ENCODE peak calls at places on chromosomes 16 and 17, in six cellular contexts. U is HCT116, C is MM.1S, Q is GM23338, T is neural progenitor cell, X is PC-3. Z is an unnamed sample.
A peak's percentile ranks its signal among the peaks of the same experiment; 100 is the strongest.

GRCh38 chr17:60959696-60960095 is 282.0 kb downstream of the BCAS3 start:
- DNase-seq in Q (no peak), T (no peak), C (no peak), X (no peak), U (no peak), Z (no peak)

GRCh38 chr16:50270510-50271147 is 4.3 kb downstream of the ADCY7 start:
- DNase-seq in U (no peak), X (no peak), T (no peak), C (no peak), Q (no peak), Z (no peak)

GRCh38 chr17:56819030-56819429 is 14.7 kb downstream of the C17orf67 start:
- DNase-seq in Q (no peak), C (no peak), X (no peak), U (no peak), T (no peak), Z (no peak)

GRCh38 chr16:85563515-85564276 is 49.4 kb upstream of the GSE1 start:
- DNase-seq in C (no peak), Q (no peak), X (peak; percentile 4), U (no peak), T (no peak), Z (no peak)

GRCh38 chr17:66715745-66716156 is 119.2 kb upstream of the CACNG5 start:
- DNase-seq in Q (peak; percentile 93), T (peak; percentile 82), X (peak; percentile 92), U (peak; percentile 64), C (peak; percentile 69), Z (peak; percentile 76)

GRCh38 chr17:50946223-50946890 is 80.2 kb upstream of the TOB1 start:
- DNase-seq in X (no peak), Q (no peak), U (no peak), C (no peak), T (no peak), Z (no peak)

GRCh38 chr17:75535119-75535537 is 9.6 kb downstream of the LLGL2 start:
- DNase-seq in U (no peak), X (no peak), T (peak; percentile 31), Q (no peak), C (no peak), Z (no peak)

GRCh38 chr17:3573246-3574100 is 15.9 kb upstream of the TRPV3 start:
- DNase-seq in C (no peak), U (no peak), T (no peak), Q (no peak), X (no peak), Z (no peak)

GRCh38 chr16:30922420-30922959 is 882 bp upstream of the FBXL19 start:
- DNase-seq in T (peak; percentile 100), U (peak; percentile 98), X (peak; percentile 97), C (peak; percentile 99), Q (peak; percentile 100), Z (peak; percentile 100)

GRCh38 chr16:70676571-70677498 is 9.0 kb downstream of the MTSS2 start:
- DNase-seq in C (no peak), Q (no peak), X (no peak), T (no peak), U (no peak), Z (peak; percentile 51)

GRCh38 chr16:31072540-31073072 is 1.4 kb downstream of the ZNF668 start:
- DNase-seq in Q (peak; percentile 30), C (peak; percentile 35), U (no peak), T (peak; percentile 39), X (peak; percentile 48), Z (peak; percentile 72)

GRCh38 chr17:17048106-17048505 is 5.8 kb downstream of the MPRIP start:
- DNase-seq in X (no peak), U (no peak), T (no peak), Q (no peak), C (no peak), Z (no peak)

GRCh38 chr17:60557805-60558204 is 31.8 kb upstream of the APPBP2 start:
- DNase-seq in Q (peak; percentile 49), C (peak; percentile 23), T (no peak), U (no peak), X (no peak), Z (no peak)

GRCh38 chr17:41705271-41705991 is 6.7 kb upstream of the GAST start:
- DNase-seq in X (no peak), U (no peak), C (no peak), Q (peak; percentile 74), T (peak; percentile 63), Z (no peak)

GRCh38 chr16:23691483-23692189 is 12.9 kb downstream of the PLK1 start:
- DNase-seq in T (no peak), C (no peak), Q (peak; percentile 17), X (peak; percentile 38), U (no peak), Z (peak; percentile 24)

GRCh38 chr17:38705803-38706624 is 941 bp downstream of the MLLT6 start:
- DNase-seq in Q (peak; percentile 80), T (peak; percentile 62), C (peak; percentile 9), U (no peak), X (peak; percentile 24), Z (peak; percentile 59)

GRCh38 chr16:85573696-85574641 is 39.2 kb upstream of the GSE1 start:
- DNase-seq in C (no peak), Q (no peak), X (no peak), U (no peak), T (no peak), Z (peak; percentile 66)

GRCh38 chr17:2067559-2067958 is 12.7 kb downstream of the HIC1 start:
- DNase-seq in C (no peak), T (no peak), Q (no peak), X (no peak), U (no peak), Z (peak; percentile 68)

GRCh38 chr16:50281391-50282009 is 15.1 kb downstream of the ADCY7 start:
- DNase-seq in Q (no peak), C (no peak), T (no peak), X (no peak), U (no peak), Z (no peak)

GRCh38 chr16:19860146-19861030 is 24.3 kb downstream of the GPRC5B start:
- DNase-seq in X (peak; percentile 76), Q (peak; percentile 88), U (no peak), C (no peak), T (peak; percentile 56), Z (no peak)

GRCh38 chr17:17692353-17693252 is 11.3 kb downstream of the RAI1 start:
- DNase-seq in C (no peak), X (peak; percentile 31), Q (no peak), U (no peak), T (no peak), Z (no peak)

GRCh38 chr16:74691093-74691855 is 9.4 kb downstream of the MLKL start:
- DNase-seq in C (no peak), T (no peak), Q (no peak), U (no peak), X (no peak), Z (peak; percentile 44)

GRCh38 chr16:17556276-17557052 is 85.7 kb upstream of the XYLT1 start:
- DNase-seq in C (peak; percentile 34), Q (peak; percentile 77), X (peak; percentile 17), T (peak; percentile 57), U (peak; percentile 34), Z (peak; percentile 67)

DNA sequence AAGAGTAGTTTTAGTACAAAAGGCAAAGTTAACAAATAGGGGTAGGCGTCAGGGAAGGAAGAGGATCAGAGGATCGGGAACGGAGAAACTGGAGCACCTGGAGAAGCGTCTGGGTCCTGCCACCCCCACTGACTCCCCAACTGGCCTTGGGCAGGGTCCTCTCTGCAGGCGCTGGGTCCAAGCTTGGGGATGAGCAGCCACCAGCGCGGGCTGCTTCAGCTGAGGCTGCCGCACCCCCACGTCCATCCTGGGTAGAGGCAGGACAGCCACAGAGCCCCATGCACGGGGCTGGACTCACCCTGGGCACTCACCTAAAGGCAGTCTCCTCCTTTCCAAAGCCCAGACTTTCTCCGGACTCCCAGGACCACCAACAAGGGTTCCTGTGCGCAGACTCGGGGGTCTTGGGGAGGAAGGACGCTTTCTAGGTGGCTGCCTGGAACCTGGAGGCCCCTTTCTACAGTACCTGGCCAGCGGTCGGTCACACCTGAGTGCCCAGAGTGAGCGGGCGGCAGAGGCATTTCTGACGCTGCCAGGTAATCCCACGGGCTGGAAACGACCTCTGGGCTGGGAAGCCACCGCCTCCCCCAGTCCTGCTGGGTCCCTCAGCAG is 1.1 kb downstream of the HS3ST6 start:
- DNase-seq in X (no peak), T (peak; percentile 30), C (no peak), U (no peak), Q (no peak), Z (no peak)
- TF ChIP-seq EZH2 in X (no peak), T (no peak), C (peak; percentile 2), U (no peak), Q (no peak), Z (no peak)

GRCh38 chr17:9266031-9266680 is 244.8 kb downstream of the NTN1 start:
- DNase-seq in T (no peak), C (no peak), X (no peak), U (no peak), Q (no peak), Z (peak; percentile 27)

GRCh38 chr17:9268546-9268945 is 247.2 kb downstream of the NTN1 start:
- DNase-seq in X (no peak), T (no peak), U (no peak), C (no peak), Q (no peak), Z (peak; percentile 42)

GRCh38 chr17:9269350-9270035 is 248.2 kb downstream of the NTN1 start:
- DNase-seq in U (no peak), X (no peak), Q (no peak), C (no peak), T (no peak), Z (no peak)

GRCh38 chr17:9270921-9271320 is 249.6 kb downstream of the NTN1 start:
- DNase-seq in C (no peak), X (no peak), Q (no peak), T (no peak), U (no peak), Z (no peak)

GRCh38 chr17:9266769-9267168 is 245.5 kb downstream of the NTN1 start:
- DNase-seq in T (no peak), Q (no peak), X (no peak), C (no peak), U (no peak), Z (no peak)
- TF ChIP-seq EZH2phosphoT487 in T (no peak), Q (no peak), X (no peak), C (no peak), U (no peak), Z (no peak)

GRCh38 chr17:79545251-79546005 is 65.4 kb downstream of the RBFOX3 start:
- DNase-seq in T (no peak), Q (no peak), C (no peak), X (no peak), U (no peak), Z (no peak)
- TF ChIP-seq EZH2 in T (no peak), Q (no peak), C (no peak), X (no peak), U (no peak), Z (no peak)

DNA sequence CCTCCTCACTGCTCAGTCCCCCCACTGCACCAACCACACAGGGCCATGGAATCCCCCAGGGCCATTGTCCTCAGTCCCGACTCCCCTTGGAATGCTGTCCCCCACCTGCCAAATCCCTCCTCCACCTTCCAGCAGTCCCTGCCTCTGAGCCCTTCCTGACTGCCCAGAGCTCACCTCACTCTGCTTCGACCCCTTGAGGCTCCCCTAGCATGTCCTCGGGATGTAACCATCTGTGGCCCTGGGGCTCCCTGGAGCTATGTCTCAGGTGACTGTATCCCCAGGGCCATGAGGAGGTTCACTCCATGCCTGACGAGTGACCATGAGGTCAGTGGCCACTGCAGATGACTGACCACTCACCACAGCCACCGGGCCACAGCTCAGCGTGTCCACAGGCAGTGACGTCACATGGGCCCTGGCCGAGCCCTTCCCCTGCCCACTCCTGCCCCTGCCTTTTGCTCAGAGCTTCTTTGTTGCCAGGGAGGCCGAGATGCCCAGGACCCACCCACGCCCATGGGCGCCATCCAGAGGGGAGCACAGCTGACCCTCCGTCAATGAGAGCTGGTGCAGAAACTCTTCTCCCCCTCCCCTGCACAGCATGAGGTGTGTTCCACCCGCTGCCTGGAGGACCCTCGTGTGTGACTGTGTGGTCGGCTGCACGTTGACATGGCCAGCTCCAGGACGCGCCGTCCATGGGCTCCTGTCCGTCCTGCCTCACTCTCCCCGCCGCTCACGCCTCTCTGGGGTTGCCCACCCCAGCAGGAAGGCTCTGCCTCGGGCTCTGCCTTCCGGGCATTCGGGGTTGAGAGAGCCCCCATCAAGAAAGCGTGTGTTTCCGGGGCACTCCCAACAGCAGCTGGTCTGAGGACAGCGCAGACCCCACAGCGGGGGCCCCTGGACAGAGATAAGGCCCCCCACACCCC is 7.9 kb upstream of the PIEZO1 start:
- DNase-seq in T (no peak), U (no peak), Q (peak; percentile 5), C (no peak), X (no peak), Z (no peak)
- TF ChIP-seq EZH2phosphoT487 in T (no peak), U (no peak), Q (no peak), C (no peak), X (no peak), Z (no peak)

Z was measured in GM23248.